ENCODE peak calls at places on chromosomes 7 and 10, in eight cellular contexts. One of them, this sample, is unnamed.

GRCh38 chr7:158238616-158239289 is 348.9 kb downstream of the PTPRN2 start:
- DNase-seq in NB4: no peak
- DNase-seq in Daoy: no peak
- DNase-seq in substantia nigra: no peak
- DNase-seq in naive thymus-derived CD4-positive, alpha-beta T cell: no peak
- DNase-seq in glomerular endothelial cell: no peak
- DNase-seq in A549: no peak
- DNase-seq in stimulated activated effector memory CD8-positive, alpha-beta T cell treated with anti-CD3 and anti-CD28 coated beads, Interleukin-12 subunit alpha, Interleukin-12 subunit beta, amount 100 ng/mL, for 72 hours: no peak
- DNase-seq in this sample: no peak

GRCh38 chr7:28685660-28686417 is 272.3 kb downstream of the TRIL start:
- DNase-seq in A549: peak
- DNase-seq in substantia nigra: peak
- DNase-seq in NB4: peak
- DNase-seq in stimulated activated effector memory CD8-positive, alpha-beta T cell treated with anti-CD3 and anti-CD28 coated beads, Interleukin-12 subunit alpha, Interleukin-12 subunit beta, amount 100 ng/mL, for 72 hours: no peak
- DNase-seq in naive thymus-derived CD4-positive, alpha-beta T cell: no peak
- DNase-seq in glomerular endothelial cell: peak
- DNase-seq in Daoy: peak
- DNase-seq in this sample: peak

GRCh38 chr10:123972481-123973401 is 81.1 kb upstream of the CPXM2 start:
- DNase-seq in stimulated activated effector memory CD8-positive, alpha-beta T cell treated with anti-CD3 and anti-CD28 coated beads, Interleukin-12 subunit alpha, Interleukin-12 subunit beta, amount 100 ng/mL, for 72 hours: no peak
- DNase-seq in Daoy: peak
- DNase-seq in glomerular endothelial cell: no peak
- DNase-seq in naive thymus-derived CD4-positive, alpha-beta T cell: no peak
- DNase-seq in A549: no peak
- DNase-seq in NB4: no peak
- DNase-seq in substantia nigra: no peak
- DNase-seq in this sample: no peak

GRCh38 chr7:43303740-43304241 is 191.3 kb downstream of the HECW1 start:
- DNase-seq in naive thymus-derived CD4-positive, alpha-beta T cell: peak
- DNase-seq in NB4: no peak
- DNase-seq in A549: no peak
- DNase-seq in substantia nigra: no peak
- DNase-seq in stimulated activated effector memory CD8-positive, alpha-beta T cell treated with anti-CD3 and anti-CD28 coated beads, Interleukin-12 subunit alpha, Interleukin-12 subunit beta, amount 100 ng/mL, for 72 hours: no peak
- DNase-seq in Daoy: peak
- DNase-seq in glomerular endothelial cell: no peak
- DNase-seq in this sample: peak

GRCh38 chr7:47153571-47153970 is 428.3 kb downstream of the TNS3 start:
- DNase-seq in glomerular endothelial cell: no peak
- DNase-seq in NB4: no peak
- DNase-seq in substantia nigra: no peak
- DNase-seq in naive thymus-derived CD4-positive, alpha-beta T cell: no peak
- DNase-seq in A549: no peak
- DNase-seq in Daoy: no peak
- DNase-seq in stimulated activated effector memory CD8-positive, alpha-beta T cell treated with anti-CD3 and anti-CD28 coated beads, Interleukin-12 subunit alpha, Interleukin-12 subunit beta, amount 100 ng/mL, for 72 hours: no peak
- DNase-seq in this sample: no peak

GRCh38 chr7:129975309-129975708 is 22.5 kb upstream of the UBE2H start:
- DNase-seq in glomerular endothelial cell: no peak
- DNase-seq in naive thymus-derived CD4-positive, alpha-beta T cell: no peak
- DNase-seq in substantia nigra: no peak
- DNase-seq in A549: no peak
- DNase-seq in NB4: no peak
- DNase-seq in stimulated activated effector memory CD8-positive, alpha-beta T cell treated with anti-CD3 and anti-CD28 coated beads, Interleukin-12 subunit alpha, Interleukin-12 subunit beta, amount 100 ng/mL, for 72 hours: no peak
- DNase-seq in Daoy: no peak
- DNase-seq in this sample: no peak

GRCh38 chr7:157010588-157011332 is at the start of gene MNX1:
- DNase-seq in Daoy: peak
- DNase-seq in naive thymus-derived CD4-positive, alpha-beta T cell: peak
- DNase-seq in glomerular endothelial cell: no peak
- DNase-seq in stimulated activated effector memory CD8-positive, alpha-beta T cell treated with anti-CD3 and anti-CD28 coated beads, Interleukin-12 subunit alpha, Interleukin-12 subunit beta, amount 100 ng/mL, for 72 hours: no peak
- DNase-seq in substantia nigra: no peak
- DNase-seq in A549: peak
- DNase-seq in NB4: no peak
- DNase-seq in this sample: peak

GRCh38 chr10:6458814-6459213 is 121.3 kb downstream of the PRKCQ start:
- DNase-seq in naive thymus-derived CD4-positive, alpha-beta T cell: no peak
- DNase-seq in substantia nigra: no peak
- DNase-seq in NB4: no peak
- DNase-seq in A549: no peak
- DNase-seq in stimulated activated effector memory CD8-positive, alpha-beta T cell treated with anti-CD3 and anti-CD28 coated beads, Interleukin-12 subunit alpha, Interleukin-12 subunit beta, amount 100 ng/mL, for 72 hours: no peak
- DNase-seq in Daoy: no peak
- DNase-seq in glomerular endothelial cell: no peak
- DNase-seq in this sample: no peak

GRCh38 chr7:8668627-8669500 is 235.5 kb downstream of the NXPH1 start:
- DNase-seq in substantia nigra: no peak
- DNase-seq in A549: no peak
- DNase-seq in naive thymus-derived CD4-positive, alpha-beta T cell: no peak
- DNase-seq in Daoy: no peak
- DNase-seq in NB4: no peak
- DNase-seq in glomerular endothelial cell: no peak
- DNase-seq in stimulated activated effector memory CD8-positive, alpha-beta T cell treated with anti-CD3 and anti-CD28 coated beads, Interleukin-12 subunit alpha, Interleukin-12 subunit beta, amount 100 ng/mL, for 72 hours: no peak
- DNase-seq in this sample: no peak

GRCh38 chr10:78865518-78865835 is 203.3 kb upstream of the ZMIZ1 start:
- DNase-seq in naive thymus-derived CD4-positive, alpha-beta T cell: no peak
- DNase-seq in Daoy: no peak
- DNase-seq in stimulated activated effector memory CD8-positive, alpha-beta T cell treated with anti-CD3 and anti-CD28 coated beads, Interleukin-12 subunit alpha, Interleukin-12 subunit beta, amount 100 ng/mL, for 72 hours: no peak
- DNase-seq in A549: no peak
- DNase-seq in NB4: no peak
- DNase-seq in glomerular endothelial cell: no peak
- DNase-seq in substantia nigra: peak
- DNase-seq in this sample: no peak

GRCh38 chr10:13056461-13057077 is 43.4 kb upstream of the OPTN start:
- DNase-seq in stimulated activated effector memory CD8-positive, alpha-beta T cell treated with anti-CD3 and anti-CD28 coated beads, Interleukin-12 subunit alpha, Interleukin-12 subunit beta, amount 100 ng/mL, for 72 hours: no peak
- DNase-seq in A549: peak
- DNase-seq in naive thymus-derived CD4-positive, alpha-beta T cell: no peak
- DNase-seq in substantia nigra: no peak
- DNase-seq in glomerular endothelial cell: no peak
- DNase-seq in NB4: no peak
- DNase-seq in Daoy: peak
- DNase-seq in this sample: peak

GRCh38 chr7:51015581-51015980 is 232.9 kb upstream of the GRB10 start:
- DNase-seq in substantia nigra: no peak
- DNase-seq in glomerular endothelial cell: no peak
- DNase-seq in A549: no peak
- DNase-seq in Daoy: no peak
- DNase-seq in naive thymus-derived CD4-positive, alpha-beta T cell: no peak
- DNase-seq in stimulated activated effector memory CD8-positive, alpha-beta T cell treated with anti-CD3 and anti-CD28 coated beads, Interleukin-12 subunit alpha, Interleukin-12 subunit beta, amount 100 ng/mL, for 72 hours: no peak
- DNase-seq in NB4: no peak
- DNase-seq in this sample: no peak

GRCh38 chr10:44053391-44053790 is 331.5 kb downstream of the CXCL12 start:
- DNase-seq in substantia nigra: no peak
- DNase-seq in A549: no peak
- DNase-seq in Daoy: no peak
- DNase-seq in NB4: no peak
- DNase-seq in glomerular endothelial cell: no peak
- DNase-seq in naive thymus-derived CD4-positive, alpha-beta T cell: no peak
- DNase-seq in stimulated activated effector memory CD8-positive, alpha-beta T cell treated with anti-CD3 and anti-CD28 coated beads, Interleukin-12 subunit alpha, Interleukin-12 subunit beta, amount 100 ng/mL, for 72 hours: no peak
- DNase-seq in this sample: no peak

GRCh38 chr10:61136151-61136550 is 192.2 kb upstream of the RHOBTB1 start:
- DNase-seq in A549: no peak
- DNase-seq in substantia nigra: no peak
- DNase-seq in glomerular endothelial cell: peak
- DNase-seq in naive thymus-derived CD4-positive, alpha-beta T cell: no peak
- DNase-seq in Daoy: peak
- DNase-seq in NB4: no peak
- DNase-seq in stimulated activated effector memory CD8-positive, alpha-beta T cell treated with anti-CD3 and anti-CD28 coated beads, Interleukin-12 subunit alpha, Interleukin-12 subunit beta, amount 100 ng/mL, for 72 hours: no peak
- DNase-seq in this sample: peak

GRCh38 chr10:51073461-51074237 is 638 bp upstream of the PRKG1 start:
- DNase-seq in NB4: no peak
- DNase-seq in glomerular endothelial cell: no peak
- DNase-seq in substantia nigra: no peak
- DNase-seq in Daoy: peak
- DNase-seq in stimulated activated effector memory CD8-positive, alpha-beta T cell treated with anti-CD3 and anti-CD28 coated beads, Interleukin-12 subunit alpha, Interleukin-12 subunit beta, amount 100 ng/mL, for 72 hours: no peak
- DNase-seq in naive thymus-derived CD4-positive, alpha-beta T cell: no peak
- DNase-seq in A549: no peak
- DNase-seq in this sample: peak

GRCh38 chr7:4479367-4480039 is 202.6 kb upstream of the FOXK1 start:
- DNase-seq in Daoy: peak
- DNase-seq in stimulated activated effector memory CD8-positive, alpha-beta T cell treated with anti-CD3 and anti-CD28 coated beads, Interleukin-12 subunit alpha, Interleukin-12 subunit beta, amount 100 ng/mL, for 72 hours: no peak
- DNase-seq in glomerular endothelial cell: peak
- DNase-seq in A549: peak
- DNase-seq in naive thymus-derived CD4-positive, alpha-beta T cell: peak
- DNase-seq in substantia nigra: peak
- DNase-seq in NB4: peak
- DNase-seq in this sample: peak

GRCh38 chr7:131244259-131244852 is 83.3 kb upstream of the MKLN1 start:
- DNase-seq in NB4: peak
- DNase-seq in Daoy: peak
- DNase-seq in A549: peak
- DNase-seq in stimulated activated effector memory CD8-positive, alpha-beta T cell treated with anti-CD3 and anti-CD28 coated beads, Interleukin-12 subunit alpha, Interleukin-12 subunit beta, amount 100 ng/mL, for 72 hours: no peak
- DNase-seq in naive thymus-derived CD4-positive, alpha-beta T cell: no peak
- DNase-seq in glomerular endothelial cell: no peak
- DNase-seq in substantia nigra: no peak
- DNase-seq in this sample: peak

GRCh38 chr10:77965294-77965693 is 38.7 kb upstream of the DLG5 start:
- DNase-seq in glomerular endothelial cell: no peak
- DNase-seq in stimulated activated effector memory CD8-positive, alpha-beta T cell treated with anti-CD3 and anti-CD28 coated beads, Interleukin-12 subunit alpha, Interleukin-12 subunit beta, amount 100 ng/mL, for 72 hours: no peak
- DNase-seq in substantia nigra: no peak
- DNase-seq in naive thymus-derived CD4-positive, alpha-beta T cell: no peak
- DNase-seq in A549: no peak
- DNase-seq in NB4: peak
- DNase-seq in Daoy: peak
- DNase-seq in this sample: peak

GRCh38 chr7:117385340-117386124 is 41.8 kb downstream of the ASZ1 start:
- DNase-seq in A549: no peak
- DNase-seq in glomerular endothelial cell: no peak
- DNase-seq in stimulated activated effector memory CD8-positive, alpha-beta T cell treated with anti-CD3 and anti-CD28 coated beads, Interleukin-12 subunit alpha, Interleukin-12 subunit beta, amount 100 ng/mL, for 72 hours: no peak
- DNase-seq in Daoy: no peak
- DNase-seq in substantia nigra: no peak
- DNase-seq in NB4: peak
- DNase-seq in naive thymus-derived CD4-positive, alpha-beta T cell: no peak
- DNase-seq in this sample: peak

GRCh38 chr7:38311329-38311937 is 38.0 kb upstream of the TARP start:
- DNase-seq in stimulated activated effector memory CD8-positive, alpha-beta T cell treated with anti-CD3 and anti-CD28 coated beads, Interleukin-12 subunit alpha, Interleukin-12 subunit beta, amount 100 ng/mL, for 72 hours: no peak
- DNase-seq in substantia nigra: peak
- DNase-seq in naive thymus-derived CD4-positive, alpha-beta T cell: no peak
- DNase-seq in Daoy: peak
- DNase-seq in A549: peak
- DNase-seq in glomerular endothelial cell: no peak
- DNase-seq in NB4: peak
- DNase-seq in this sample: peak

GRCh38 chr10:115710136-115710535 is 562.9 kb downstream of the GFRA1 start:
- DNase-seq in Daoy: no peak
- DNase-seq in naive thymus-derived CD4-positive, alpha-beta T cell: no peak
- DNase-seq in glomerular endothelial cell: no peak
- DNase-seq in NB4: no peak
- DNase-seq in A549: no peak
- DNase-seq in substantia nigra: no peak
- DNase-seq in stimulated activated effector memory CD8-positive, alpha-beta T cell treated with anti-CD3 and anti-CD28 coated beads, Interleukin-12 subunit alpha, Interleukin-12 subunit beta, amount 100 ng/mL, for 72 hours: no peak
- DNase-seq in this sample: no peak

GRCh38 chr7:25134360-25135010 is 9.4 kb upstream of the CYCS start:
- DNase-seq in naive thymus-derived CD4-positive, alpha-beta T cell: no peak
- DNase-seq in glomerular endothelial cell: no peak
- DNase-seq in Daoy: no peak
- DNase-seq in stimulated activated effector memory CD8-positive, alpha-beta T cell treated with anti-CD3 and anti-CD28 coated beads, Interleukin-12 subunit alpha, Interleukin-12 subunit beta, amount 100 ng/mL, for 72 hours: no peak
- DNase-seq in NB4: no peak
- DNase-seq in substantia nigra: no peak
- DNase-seq in A549: no peak
- DNase-seq in this sample: no peak

GRCh38 chr10:34080485-34081346 is 734.4 kb downstream of the PARD3 start:
- DNase-seq in A549: no peak
- DNase-seq in naive thymus-derived CD4-positive, alpha-beta T cell: no peak
- DNase-seq in glomerular endothelial cell: no peak
- DNase-seq in Daoy: no peak
- DNase-seq in NB4: no peak
- DNase-seq in substantia nigra: no peak
- DNase-seq in stimulated activated effector memory CD8-positive, alpha-beta T cell treated with anti-CD3 and anti-CD28 coated beads, Interleukin-12 subunit alpha, Interleukin-12 subunit beta, amount 100 ng/mL, for 72 hours: no peak
- DNase-seq in this sample: peak

GRCh38 chr10:79477456-79477855 is 32.0 kb upstream of the ZCCHC24 start:
- DNase-seq in Daoy: no peak
- DNase-seq in A549: no peak
- DNase-seq in stimulated activated effector memory CD8-positive, alpha-beta T cell treated with anti-CD3 and anti-CD28 coated beads, Interleukin-12 subunit alpha, Interleukin-12 subunit beta, amount 100 ng/mL, for 72 hours: no peak
- DNase-seq in glomerular endothelial cell: no peak
- DNase-seq in substantia nigra: no peak
- DNase-seq in naive thymus-derived CD4-positive, alpha-beta T cell: no peak
- DNase-seq in NB4: no peak
- DNase-seq in this sample: no peak